ENCODE peak calls at places on chromosomes 13 and 19, in eight cellular contexts. I, K, U, Z, L, P, W and Y are unnamed samples. For H3K27me3, the result is how much of the 10 kb centered on the place peaks cover.

GRCh38 chr19:14118165-14119051 is 846 bp upstream of the PRKACA start:
- DNase-seq in W (peak), K (peak), Z (peak), U (peak), P (peak), L (peak), I (peak), Y (peak)

GRCh38 chr13:100399455-100399854 is 189.1 kb downstream of the GGACT start:
- DNase-seq in K (no peak), Z (no peak), U (no peak), I (no peak), P (no peak), W (no peak), L (no peak), Y (no peak)

GRCh38 chr13:97921146-97921776 is 32.2 kb upstream of the IPO5 start:
- DNase-seq in L (peak), Z (no peak), U (no peak), K (no peak), P (peak), I (no peak), W (no peak), Y (no peak)

GRCh38 chr13:74024314-74024713 is 109.9 kb downstream of the KLF12 start:
- DNase-seq in L (no peak), U (no peak), P (no peak), K (no peak), I (no peak), W (no peak), Z (peak), Y (no peak)

GRCh38 chr19:17755977-17756670 is 4.8 kb downstream of the FCHO1 start:
- DNase-seq in L (no peak), I (peak), Z (peak), W (no peak), K (no peak), P (peak), U (no peak), Y (peak)

GRCh38 chr19:45547965-45548609 is 36.5 kb downstream of the OPA3 start:
- DNase-seq in Z (no peak), L (no peak), K (peak), U (no peak), P (peak), I (peak), W (no peak), Y (peak)

GRCh38 chr19:35554076-35554475 is 8.7 kb downstream of the TMEM147 start:
- DNase-seq in Z (no peak), K (no peak), I (no peak), U (no peak), W (no peak), P (no peak), L (no peak), Y (peak)

GRCh38 chr19:7877249-7877836 is 3.2 kb upstream of the PRR36 start:
- DNase-seq in W (no peak), P (no peak), U (no peak), I (no peak), K (no peak), Z (no peak), L (no peak), Y (no peak)

GRCh38 chr19:44718441-44719261 is 19.7 kb downstream of the CEACAM16 start:
- DNase-seq in L (peak), Z (no peak), P (peak), U (peak), I (peak), K (peak), W (peak), Y (peak)

GRCh38 chr13:45511310-45512147 is 46.8 kb downstream of the COG3 start:
- DNase-seq in L (peak), K (no peak), W (peak), Z (peak), I (peak), U (no peak), P (peak), Y (no peak)

GRCh38 chr19:45882652-45883585 is 3.0 kb downstream of the IRF2BP1 start:
- DNase-seq in U (peak), I (peak), Z (peak), L (peak), K (peak), W (peak), P (peak), Y (peak)

GRCh38 chr19:47495478-47496372 is 11.7 kb upstream of the KPTN start:
- DNase-seq in I (no peak), W (no peak), L (no peak), K (no peak), Z (no peak), P (no peak), U (no peak), Y (peak)

GRCh38 chr13:101455863-101456262 is 3.4 kb downstream of the ITGBL1 start:
- DNase-seq in P (peak), I (peak), L (no peak), W (peak), U (no peak), K (no peak), Z (peak), Y (no peak)

GRCh38 chr13:32663660-32664059 is 77.4 kb downstream of the PDS5B start:
- DNase-seq in K (no peak), U (no peak), W (no peak), I (no peak), P (no peak), Z (no peak), L (no peak), Y (no peak)

DNA sequence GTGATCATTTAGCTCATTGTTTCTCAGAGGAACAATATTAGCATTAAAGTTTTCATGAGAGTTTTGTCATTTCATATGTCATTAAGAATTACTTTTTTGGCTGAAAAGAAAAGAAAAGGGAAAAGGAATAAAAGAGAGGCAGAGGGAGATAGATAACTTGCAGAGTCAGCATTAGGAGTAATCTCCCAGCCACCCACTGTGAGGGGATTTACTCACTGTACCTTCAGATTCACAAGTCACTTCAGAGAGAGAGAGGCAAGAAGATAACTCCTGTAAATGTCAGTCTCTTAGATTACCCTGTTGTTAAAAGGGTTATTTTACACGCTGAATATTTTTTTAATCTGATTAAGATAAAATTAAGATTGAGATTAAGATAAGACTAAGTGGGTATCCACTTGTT is 125.2 kb downstream of the POU4F1 start:
- DNase-seq in W (no peak), I (no peak), L (no peak), U (no peak), P (no peak), Z (no peak), K (no peak), Y (no peak)
- H3K4me3 ChIP-seq in W (no peak), I (no peak), L (no peak), U (no peak), P (no peak), Z (no peak), K (no peak), Y (no peak)

GRCh38 chr13:68523838-68524424 is 1293.8 kb upstream of the PCDH9 start:
- DNase-seq in W (no peak), L (no peak), Z (no peak), U (no peak), K (no peak), I (no peak), P (no peak), Y (peak)
- H3K27ac ChIP-seq in W (no peak), L (no peak), Z (no peak), U (no peak), K (no peak), I (no peak), P (no peak), Y (no peak)

DNA sequence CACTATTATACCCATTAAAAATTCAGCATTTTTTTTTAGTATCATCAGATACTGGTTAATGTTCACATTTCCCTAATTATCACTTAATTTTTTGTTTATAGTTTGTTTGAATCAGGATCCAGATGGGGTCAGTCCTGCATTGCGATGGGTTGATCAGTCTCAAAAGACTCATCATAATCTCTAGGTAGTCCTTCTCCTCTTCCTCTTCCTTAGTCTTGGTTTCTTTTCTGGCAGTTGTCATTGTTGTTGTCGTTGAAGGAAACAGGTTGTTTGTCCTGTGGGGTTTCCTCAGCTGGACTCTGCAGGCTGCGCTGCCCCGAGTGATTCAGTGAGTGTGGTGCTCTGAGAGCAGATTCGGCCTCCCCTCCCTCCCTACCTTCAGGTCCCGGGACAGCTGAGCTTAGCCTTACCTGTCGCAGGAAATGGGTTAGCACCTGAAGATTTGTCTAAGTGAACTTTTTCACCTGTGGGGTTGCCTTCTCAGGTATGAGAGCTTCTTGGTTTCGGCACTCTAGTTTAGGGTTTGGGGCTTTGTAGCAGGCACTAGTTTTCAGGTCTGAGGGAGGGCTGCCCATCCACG is 34.1 kb downstream of the NFIX start:
- DNase-seq in K (no peak), Z (no peak), P (no peak), U (no peak), W (no peak), L (no peak), I (no peak), Y (peak)
- H3K27me3 ChIP-seq in K (under half), Z (under half), P (half or more), U (under half), W (under half), L (under half), I (half or more), Y (under half)

DNA sequence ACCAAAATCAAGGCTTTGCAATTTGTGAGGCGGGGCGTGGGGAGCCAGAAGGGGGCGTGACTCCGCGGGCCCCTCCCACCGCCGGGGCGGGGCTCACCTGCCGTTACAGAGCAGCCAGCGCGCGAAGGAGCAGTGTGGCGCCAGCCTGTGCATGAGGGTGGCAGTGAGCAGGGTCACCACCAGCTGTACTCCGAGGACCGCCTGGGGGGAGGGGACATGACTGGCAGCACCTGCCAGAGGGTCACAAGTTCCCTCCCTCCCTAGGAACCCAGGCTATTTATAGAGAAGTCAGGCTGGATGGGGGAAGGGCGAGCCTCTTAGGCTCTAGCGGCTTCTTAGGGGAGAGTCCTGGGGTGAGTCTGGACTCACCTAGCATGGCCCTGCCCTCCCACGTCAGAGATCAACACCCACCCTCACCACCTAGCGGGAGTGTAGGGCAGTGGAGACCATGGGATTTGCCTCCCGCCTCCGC is 3.6 kb downstream of the TMEM161A start:
- DNase-seq in P (no peak), I (no peak), U (peak), W (no peak), Z (no peak), L (no peak), K (peak), Y (peak)
- H3K4me3 ChIP-seq in P (no peak), I (no peak), U (peak), W (no peak), Z (no peak), L (no peak), K (no peak), Y (no peak)